ENCODE peak calls at places on chromosomes 11 and 22, in five cellular contexts. T is neuronal stem cell, L is IMR-90, W is mesenchymal stem cell, A is H1. Q is an unnamed sample.
A peak's percentile ranks its signal among the peaks of the same experiment; 100 is the strongest.

GRCh38 chr11:1129666-1130160 is 28.0 kb upstream of the MUC5AC start:
- DNase-seq in L (no peak), W (no peak), T (no peak), A (no peak), Q (no peak)

GRCh38 chr11:692824-693414 is 2.1 kb downstream of the DEAF1 start:
- DNase-seq in L (no peak), A (no peak), W (no peak), T (no peak), Q (no peak)

GRCh38 chr22:23518381-23519187 is 61.5 kb downstream of the IGLL1 start:
- DNase-seq in T (no peak), A (no peak), W (no peak), L (no peak), Q (no peak)

GRCh38 chr22:29621761-29622526 is 18.5 kb downstream of the NF2 start:
- DNase-seq in W (peak; percentile 90), L (peak; percentile 97), T (no peak), A (no peak), Q (no peak)

GRCh38 chr11:15911377-15912044 is 444.8 kb downstream of the SOX6 start:
- DNase-seq in L (peak; percentile 74), T (no peak), W (peak; percentile 84), A (no peak), Q (no peak)

GRCh38 chr11:103673773-103674172 is 362.7 kb upstream of the DDI1 start:
- DNase-seq in L (peak; percentile 71), W (peak; percentile 43), T (no peak), A (no peak), Q (no peak)

GRCh38 chr11:6351782-6352181 is 31.5 kb upstream of the CAVIN3 start:
- DNase-seq in W (no peak), L (peak; percentile 21), T (no peak), A (no peak), Q (no peak)

GRCh38 chr11:47609675-47610074 is 15.5 kb upstream of the C1QTNF4 start:
- DNase-seq in A (no peak), L (no peak), W (no peak), T (no peak), Q (no peak)

GRCh38 chr11:26219506-26220117 is 112.3 kb upstream of the ANO3 start:
- DNase-seq in T (no peak), A (no peak), L (peak; percentile 54), W (peak; percentile 80), Q (no peak)

GRCh38 chr22:25375683-25376082 is 156.2 kb downstream of the CRYBB2 start:
- DNase-seq in W (no peak), A (no peak), L (no peak), T (no peak), Q (peak; percentile 62)

GRCh38 chr22:44098021-44098739 is 74.1 kb downstream of the PARVB start:
- DNase-seq in T (no peak), L (no peak), W (no peak), A (no peak), Q (no peak)

GRCh38 chr11:12862761-12863469 is 146.2 kb upstream of the RASSF10 start:
- DNase-seq in W (peak; percentile 93), T (peak; percentile 78), A (peak; percentile 60), L (peak; percentile 85), Q (peak; percentile 87)

GRCh38 chr22:42187646-42188045 is 57.0 kb upstream of the CYP2D6 start:
- DNase-seq in L (no peak), A (no peak), T (no peak), W (no peak), Q (no peak)

GRCh38 chr11:393219-394033 is 583 bp upstream of the PKP3 start:
- DNase-seq in W (peak; percentile 86), A (no peak), L (peak; percentile 78), T (no peak), Q (no peak)

GRCh38 chr11:36313750-36314500 is 17.8 kb downstream of the PRR5L start:
- DNase-seq in W (no peak), T (no peak), L (no peak), A (no peak), Q (no peak)

GRCh38 chr11:127059286-127060200 is 59.0 kb upstream of the KIRREL3 start:
- DNase-seq in W (no peak), A (no peak), L (no peak), T (no peak), Q (no peak)

GRCh38 chr11:129766858-129767604 is 48.6 kb upstream of the TMEM45B start:
- DNase-seq in W (peak; percentile 36), T (peak; percentile 26), A (peak; percentile 38), L (peak; percentile 23), Q (peak; percentile 78)

GRCh38 chr22:43706558-43707328 is 105.4 kb downstream of the EFCAB6 start:
- DNase-seq in T (no peak), A (no peak), W (no peak), L (no peak), Q (no peak)

GRCh38 chr11:811446-812245 is 1.9 kb downstream of the RPLP2 start:
- DNase-seq in T (no peak), A (no peak), W (peak; percentile 38), L (no peak), Q (no peak)

GRCh38 chr22:37735054-37735453 is 38.2 kb downstream of the TRIOBP start:
- DNase-seq in T (peak; percentile 48), L (no peak), A (no peak), W (peak; percentile 63), Q (peak; percentile 77)

GRCh38 chr11:113992459-113993105 is 17.7 kb downstream of the HTR3A start:
- DNase-seq in T (peak; percentile 48), L (no peak), A (no peak), W (no peak), Q (no peak)

GRCh38 chr11:131694526-131695424 is 324.4 kb downstream of the NTM start:
- DNase-seq in T (peak; percentile 79), W (peak; percentile 75), A (peak; percentile 63), L (peak; percentile 69), Q (peak; percentile 92)

GRCh38 chr11:47305734-47306483 is 36.0 kb downstream of the MADD start:
- DNase-seq in L (no peak), A (no peak), T (no peak), W (no peak), Q (no peak)

GRCh38 chr22:44672632-44673031 is 29.4 kb upstream of the PRR5 start:
- DNase-seq in W (no peak), L (no peak), A (no peak), T (no peak), Q (no peak)

DNA sequence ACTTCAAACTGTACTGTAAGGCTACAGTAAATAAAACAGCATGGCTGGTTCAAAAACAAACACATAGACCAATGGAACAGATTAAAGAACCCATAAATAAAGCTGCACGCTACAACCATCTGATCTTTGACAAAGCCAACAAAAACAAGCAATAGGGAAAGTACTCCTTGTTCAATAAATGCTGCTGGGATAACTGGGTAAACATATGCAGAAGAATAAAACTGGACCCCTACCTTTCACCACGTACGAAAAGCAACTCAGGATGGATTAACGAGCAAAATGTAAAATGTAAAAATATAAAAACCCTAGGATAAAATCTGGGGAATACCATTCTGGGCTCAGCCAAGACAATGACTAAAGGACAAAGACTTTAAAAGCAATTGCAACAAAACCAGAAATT is 201.8 kb upstream of the PGR start:
- DNase-seq in A (no peak), W (no peak), L (no peak), T (no peak), Q (no peak)
- H3K14ac ChIP-seq in A (no peak overlapping the region), W (no peak overlapping the region), L (no peak overlapping the region), T (no peak overlapping the region), Q (no peak overlapping the region)

GRCh38 chr22:32992821-32993220 is 65.4 kb downstream of the SYN3 start:
- DNase-seq in W (no peak), A (no peak), L (no peak), T (no peak), Q (no peak)
- H2BK5ac ChIP-seq in W (no peak overlapping the region), A (no peak overlapping the region), L (no peak overlapping the region), T (peak overlapping the region; percentile 30), Q (no peak overlapping the region)

GRCh38 chr22:35330258-35330861 is 30.7 kb downstream of the TOM1 start:
- DNase-seq in W (peak; percentile 94), A (no peak), T (no peak), L (peak; percentile 86), Q (no peak)
- H3K14ac ChIP-seq in W (no peak overlapping the region), A (no peak overlapping the region), T (no peak overlapping the region), L (peak overlapping the region; percentile 86), Q (no peak overlapping the region)

GRCh38 chr11:95284057-95285052 is 53.4 kb upstream of the SESN3 start:
- DNase-seq in T (no peak), A (no peak), W (no peak), L (no peak), Q (no peak)
- H2BK5ac ChIP-seq in T (no peak overlapping the region), A (no peak overlapping the region), W (no peak overlapping the region), L (no peak overlapping the region), Q (no peak overlapping the region)

DNA sequence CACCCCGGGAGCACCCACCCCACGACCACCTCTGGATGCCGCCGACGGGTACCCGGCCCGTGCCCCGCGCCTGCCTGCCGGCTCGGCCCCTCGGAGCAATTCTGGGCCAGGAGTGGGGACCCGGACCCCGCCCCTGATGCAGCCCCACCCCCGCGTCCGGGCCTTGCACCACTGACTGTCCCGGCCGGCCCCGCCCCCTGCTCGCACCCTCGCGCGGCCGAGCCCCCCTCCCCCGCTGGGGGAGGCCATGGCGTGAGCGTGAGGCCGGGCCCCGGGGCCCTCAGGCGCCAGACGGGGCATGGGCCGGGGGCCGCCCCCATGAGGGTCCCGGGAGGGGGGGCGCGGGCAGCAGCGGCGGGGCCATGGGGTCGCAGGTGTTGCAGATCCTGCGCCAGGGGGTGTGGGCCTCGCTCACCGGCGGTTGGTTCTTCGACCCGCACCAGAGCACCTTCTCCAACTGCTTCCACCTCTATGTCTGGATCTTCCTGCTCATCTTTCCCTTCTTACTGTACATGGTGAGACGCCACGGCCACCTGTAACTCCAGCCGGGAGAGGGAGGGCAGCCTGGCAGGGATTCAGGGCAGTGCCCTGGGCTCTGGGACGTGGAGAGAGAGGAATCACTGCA is 486 bp downstream of the PCNX3 start:
- DNase-seq in A (no peak), W (no peak), L (no peak), T (no peak), Q (no peak)
- H3K14ac ChIP-seq in A (no peak overlapping the region), W (peak overlapping the region; percentile 71), L (peak overlapping the region; percentile 68), T (peak overlapping the region; percentile 87), Q (no peak overlapping the region)

DNA sequence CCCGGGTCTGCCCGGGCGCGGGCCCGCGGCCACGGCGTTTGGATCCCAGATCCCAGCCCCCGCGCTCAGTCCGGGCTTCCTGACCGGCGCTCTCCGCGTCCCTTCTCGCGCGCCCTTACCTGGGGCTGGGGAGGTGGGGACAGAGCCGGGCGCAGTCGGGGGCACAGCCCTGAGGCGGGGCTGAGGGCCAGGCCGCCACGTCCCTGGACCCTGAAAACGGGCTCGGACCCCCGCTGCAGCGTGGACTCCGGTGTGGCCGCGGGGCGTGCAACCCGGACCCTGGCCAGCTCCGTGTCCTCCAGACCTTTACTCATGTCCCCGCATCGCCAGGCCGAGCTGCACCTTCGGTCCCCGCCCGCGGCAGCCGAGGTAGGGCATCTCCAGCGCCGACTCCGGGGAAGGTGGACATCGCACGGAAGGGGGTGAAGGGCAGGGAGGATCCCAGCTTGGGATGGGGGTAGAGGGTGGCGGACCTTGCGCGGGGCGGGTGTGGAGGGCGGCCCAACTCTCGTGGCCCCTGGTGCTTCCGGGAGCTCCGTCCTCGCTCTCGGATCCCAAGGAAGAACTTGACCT is 9.9 kb upstream of the AIFM3 start:
- DNase-seq in W (peak; percentile 29), L (no peak), T (no peak), A (no peak), Q (peak; percentile 50)
- H2BK5ac ChIP-seq in W (no peak overlapping the region), L (no peak overlapping the region), T (peak overlapping the region; percentile 13), A (peak overlapping the region; percentile 66), Q (no peak overlapping the region)